ENCODE peak calls at places on chromosomes 16 and 17, in ten cellular contexts. G, O, M, K, U, I, L, X, J and V are unnamed samples.

GRCh38 chr16:53833145-53833544 is 129.2 kb downstream of the FTO start:
- DNase-seq in O (no peak), M (no peak), X (no peak), G (no peak), J (no peak), L (no peak), K (no peak), U (no peak), I (no peak), V (no peak)

GRCh38 chr16:83692224-83692623 is 115.6 kb upstream of the HSBP1 start:
- DNase-seq in J (no peak), L (no peak), X (no peak), O (no peak), M (peak), K (no peak), U (no peak), I (no peak), G (no peak), V (no peak)

GRCh38 chr17:45409659-45410076 is 23.0 kb downstream of the ARHGAP27 start:
- DNase-seq in M (no peak), G (no peak), J (no peak), X (no peak), U (no peak), I (no peak), O (no peak), K (no peak), L (no peak), V (no peak)

GRCh38 chr17:48492401-48493298 is 38.2 kb downstream of the HOXB1 start:
- DNase-seq in O (peak), I (peak), G (peak), X (peak), J (peak), K (peak), M (peak), L (peak), U (peak), V (peak)

GRCh38 chr17:44112284-44113280 is 10.9 kb downstream of the HDAC5 start:
- DNase-seq in K (no peak), X (no peak), J (no peak), M (no peak), G (no peak), U (peak), L (no peak), I (no peak), O (peak), V (no peak)

GRCh38 chr16:82263456-82264159 is 93.6 kb upstream of the MPHOSPH6 start:
- DNase-seq in U (peak), G (peak), M (peak), K (peak), J (no peak), L (peak), I (peak), X (peak), O (peak), V (peak)

GRCh38 chr16:84614914-84615813 is 2.7 kb downstream of the COTL1 start:
- DNase-seq in L (no peak), G (no peak), I (no peak), J (no peak), O (no peak), X (no peak), M (no peak), K (no peak), U (no peak), V (no peak)

GRCh38 chr17:65328567-65328966 is 191.4 kb downstream of the RGS9 start:
- DNase-seq in X (no peak), L (no peak), I (no peak), M (no peak), G (no peak), U (no peak), J (no peak), O (no peak), K (no peak), V (no peak)

GRCh38 chr17:78409191-78409621 is 30.8 kb downstream of the PGS1 start:
- DNase-seq in I (no peak), G (peak), X (peak), U (no peak), J (no peak), M (no peak), K (no peak), O (peak), L (peak), V (peak)

GRCh38 chr16:80300876-80301275 is 239.9 kb upstream of the DYNLRB2 start:
- DNase-seq in U (no peak), K (no peak), J (no peak), M (peak), X (no peak), I (peak), L (no peak), G (no peak), O (peak), V (no peak)

GRCh38 chr16:84673203-84673535 is 24.9 kb downstream of the KLHL36 start:
- DNase-seq in U (no peak), J (no peak), L (no peak), M (no peak), G (peak), O (no peak), X (no peak), K (no peak), I (no peak), V (no peak)

GRCh38 chr16:1592446-1592845 is 19.4 kb downstream of the IFT140 start:
- DNase-seq in I (no peak), U (no peak), K (no peak), O (no peak), L (no peak), X (no peak), G (no peak), M (no peak), J (no peak), V (no peak)